ENCODE peak calls at places on chromosomes 13 and 19, in five cellular contexts. N, S, U, B and Q are unnamed samples.

GRCh38 chr13:101455863-101456262 is 3.4 kb downstream of the ITGBL1 start:
- DNase-seq in N (peak), S (no peak), U (no peak), B (no peak), Q (peak)

GRCh38 chr19:6717441-6717971 is 2.9 kb downstream of the C3 start:
- DNase-seq in N (no peak), S (no peak), U (no peak), B (no peak), Q (peak)

GRCh38 chr19:41758846-41759245 is 3.5 kb downstream of the CEACAM6 start:
- DNase-seq in N (peak), S (no peak), U (no peak), B (no peak), Q (no peak)

GRCh38 chr19:54230031-54230430 is 7.2 kb upstream of the LILRB3 start:
- DNase-seq in N (no peak), S (no peak), U (no peak), B (no peak), Q (no peak)

GRCh38 chr13:94251801-94252200 is 227.7 kb downstream of the DCT start:
- DNase-seq in N (no peak), S (no peak), U (no peak), B (no peak), Q (peak)

GRCh38 chr19:41000310-41000737 is 9.2 kb downstream of the CYP2B6 start:
- DNase-seq in N (peak), S (no peak), U (no peak), B (no peak), Q (no peak)

GRCh38 chr19:29371766-29372415 is 153.9 kb upstream of the VSTM2B start:
- DNase-seq in N (no peak), S (no peak), U (no peak), B (no peak), Q (no peak)

GRCh38 chr13:108494991-108495661 is 134.3 kb upstream of the MYO16 start:
- DNase-seq in N (no peak), S (no peak), U (no peak), B (peak), Q (no peak)

GRCh38 chr13:49330546-49330864 is 82.8 kb downstream of the CDADC1 start:
- DNase-seq in N (no peak), S (no peak), U (no peak), B (no peak), Q (no peak)

GRCh38 chr19:55152017-55152416 is 3.0 kb upstream of the TNNT1 start:
- DNase-seq in N (no peak), S (no peak), U (no peak), B (no peak), Q (no peak)

GRCh38 chr19:51242881-51243280 is 8.0 kb upstream of the SIGLECL1 start:
- DNase-seq in N (no peak), S (no peak), U (no peak), B (no peak), Q (no peak)